ENCODE peak calls at places on chromosomes 16 and 17, in ten cellular contexts. E, B, Y, L, S, Z, Q, A, W and U are unnamed samples.

GRCh38 chr16:28524544-28525179 is 14.1 kb downstream of the NUPR1 start:
- DNase-seq in E (no peak), B (no peak), Y (no peak), L (no peak), S (no peak), Z (no peak), Q (no peak), A (no peak), W (no peak), U (no peak)

GRCh38 chr16:70656065-70656711 is 9.8 kb downstream of the IL34 start:
- DNase-seq in E (no peak), B (peak), Y (no peak), L (no peak), S (no peak), Z (no peak), Q (no peak), A (no peak), W (no peak), U (no peak)

GRCh38 chr17:32495347-32496253 is 8.8 kb downstream of the CDK5R1 start:
- DNase-seq in E (no peak), B (no peak), Y (peak), L (no peak), S (peak), Z (peak), Q (no peak), A (peak), W (no peak), U (no peak)

GRCh38 chr17:67585077-67585602 is 132.6 kb upstream of the NOL11 start:
- DNase-seq in E (no peak), B (no peak), Y (no peak), L (no peak), S (peak), Z (no peak), Q (no peak), A (peak), W (no peak), U (no peak)

GRCh38 chr17:76528528-76529223 is 8.8 kb downstream of the CYGB start:
- DNase-seq in E (peak), B (peak), Y (peak), L (no peak), S (no peak), Z (peak), Q (no peak), A (peak), W (no peak), U (no peak)

GRCh38 chr17:45293413-45294211 is 23.2 kb downstream of the MAP3K14 start:
- DNase-seq in E (peak), B (peak), Y (peak), L (peak), S (peak), Z (peak), Q (peak), A (peak), W (peak), U (peak)

GRCh38 chr16:56729351-56729735 is 586 bp upstream of the NUP93 start:
- DNase-seq in E (no peak), B (no peak), Y (no peak), L (peak), S (no peak), Z (no peak), Q (no peak), A (no peak), W (no peak), U (no peak)

GRCh38 chr17:7215652-7216139 is 3.9 kb downstream of the DLG4 start:
- DNase-seq in E (no peak), B (no peak), Y (no peak), L (no peak), S (no peak), Z (no peak), Q (no peak), A (peak), W (no peak), U (no peak)

GRCh38 chr17:69047368-69048263 is 13.1 kb downstream of the ABCA9 start:
- DNase-seq in E (peak), B (peak), Y (peak), L (peak), S (peak), Z (peak), Q (no peak), A (peak), W (no peak), U (no peak)

GRCh38 chr16:69334696-69335095 is 4.3 kb upstream of the PDF start:
- DNase-seq in E (no peak), B (no peak), Y (no peak), L (no peak), S (no peak), Z (no peak), Q (no peak), A (no peak), W (no peak), U (no peak)

GRCh38 chr16:58455750-58456149 is 44.2 kb upstream of the NDRG4 start:
- DNase-seq in E (no peak), B (no peak), Y (no peak), L (no peak), S (no peak), Z (no peak), Q (no peak), A (no peak), W (no peak), U (no peak)

GRCh38 chr16:57953857-57954256 is 17.1 kb downstream of the CNGB1 start:
- DNase-seq in E (no peak), B (no peak), Y (no peak), L (no peak), S (no peak), Z (no peak), Q (no peak), A (no peak), W (no peak), U (no peak)

GRCh38 chr17:14014647-14015046 is 54.7 kb upstream of the COX10 start:
- DNase-seq in E (no peak), B (no peak), Y (no peak), L (no peak), S (no peak), Z (no peak), Q (no peak), A (peak), W (no peak), U (no peak)

GRCh38 chr17:29178750-29179231 is 1.4 kb downstream of the MYO18A start:
- DNase-seq in E (no peak), B (peak), Y (peak), L (no peak), S (no peak), Z (no peak), Q (no peak), A (no peak), W (no peak), U (no peak)

GRCh38 chr17:45675892-45676291 is 108.2 kb upstream of the CRHR1 start:
- DNase-seq in E (no peak), B (no peak), Y (no peak), L (no peak), S (no peak), Z (no peak), Q (no peak), A (no peak), W (no peak), U (no peak)

GRCh38 chr17:36949461-36949927 is 740 bp downstream of the AATF start:
- DNase-seq in E (no peak), B (no peak), Y (no peak), L (no peak), S (no peak), Z (no peak), Q (no peak), A (peak), W (no peak), U (no peak)

GRCh38 chr17:17729620-17730249 is 48.5 kb downstream of the RAI1 start:
- DNase-seq in E (no peak), B (peak), Y (no peak), L (peak), S (no peak), Z (no peak), Q (peak), A (no peak), W (no peak), U (no peak)

GRCh38 chr17:64334851-64335250 is 55.8 kb downstream of the PECAM1 start:
- DNase-seq in E (no peak), B (no peak), Y (no peak), L (no peak), S (no peak), Z (no peak), Q (no peak), A (no peak), W (no peak), U (no peak)

GRCh38 chr17:79680381-79680780 is 50.4 kb upstream of the ENPP7 start:
- DNase-seq in E (no peak), B (no peak), Y (no peak), L (no peak), S (no peak), Z (no peak), Q (no peak), A (no peak), W (no peak), U (no peak)

GRCh38 chr17:81959362-81960129 is 1.4 kb downstream of the NOTUM start:
- DNase-seq in E (no peak), B (peak), Y (peak), L (peak), S (peak), Z (peak), Q (peak), A (peak), W (peak), U (peak)

GRCh38 chr16:79089735-79090284 is 510.7 kb downstream of the MAF start:
- DNase-seq in E (no peak), B (peak), Y (no peak), L (no peak), S (no peak), Z (no peak), Q (no peak), A (no peak), W (no peak), U (no peak)

GRCh38 chr16:57651344-57652333 is 16.5 kb upstream of the ADGRG3 start:
- DNase-seq in E (no peak), B (no peak), Y (no peak), L (no peak), S (no peak), Z (no peak), Q (no peak), A (no peak), W (no peak), U (no peak)

GRCh38 chr17:10117085-10117484 is 81.3 kb downstream of the GAS7 start:
- DNase-seq in E (no peak), B (no peak), Y (no peak), L (no peak), S (no peak), Z (no peak), Q (no peak), A (no peak), W (no peak), U (no peak)

GRCh38 chr16:85902366-85903155 is 3.6 kb downstream of the IRF8 start:
- DNase-seq in E (no peak), B (peak), Y (no peak), L (no peak), S (no peak), Z (no peak), Q (no peak), A (no peak), W (no peak), U (no peak)

GRCh38 chr17:3916013-3916696 is at the start of gene P2RX1:
- DNase-seq in E (no peak), B (peak), Y (no peak), L (no peak), S (no peak), Z (peak), Q (no peak), A (no peak), W (no peak), U (no peak)

GRCh38 chr17:57662021-57662420 is 83.1 kb downstream of the CCDC182 start:
- DNase-seq in E (no peak), B (no peak), Y (no peak), L (no peak), S (no peak), Z (no peak), Q (no peak), A (no peak), W (no peak), U (no peak)

GRCh38 chr17:4479340-4479981 is 19.2 kb upstream of the SPNS2 start:
- DNase-seq in E (no peak), B (peak), Y (no peak), L (no peak), S (no peak), Z (no peak), Q (no peak), A (no peak), W (no peak), U (no peak)

GRCh38 chr17:8163978-8164814 is 1.4 kb upstream of the VAMP2 start:
- DNase-seq in E (peak), B (peak), Y (peak), L (no peak), S (no peak), Z (peak), Q (peak), A (peak), W (peak), U (no peak)

GRCh38 chr16:80366023-80366422 is 174.8 kb upstream of the DYNLRB2 start:
- DNase-seq in E (no peak), B (no peak), Y (no peak), L (no peak), S (no peak), Z (no peak), Q (no peak), A (no peak), W (no peak), U (no peak)

GRCh38 chr17:28570716-28571254 is 539 bp downstream of the PIGS start:
- DNase-seq in E (no peak), B (peak), Y (peak), L (no peak), S (peak), Z (peak), Q (peak), A (no peak), W (peak), U (peak)

GRCh38 chr17:80766290-80766689 is 221.7 kb downstream of the RPTOR start:
- DNase-seq in E (no peak), B (no peak), Y (no peak), L (no peak), S (no peak), Z (no peak), Q (no peak), A (no peak), W (no peak), U (no peak)

GRCh38 chr17:80762076-80762475 is 217.4 kb downstream of the RPTOR start:
- DNase-seq in E (no peak), B (no peak), Y (no peak), L (no peak), S (no peak), Z (no peak), Q (no peak), A (no peak), W (no peak), U (peak)

GRCh38 chr17:80768936-80769335 is 222.7 kb upstream of the CHMP6 start:
- DNase-seq in E (no peak), B (no peak), Y (no peak), L (no peak), S (no peak), Z (no peak), Q (no peak), A (no peak), W (no peak), U (no peak)

GRCh38 chr17:80763293-80763867 is 218.7 kb downstream of the RPTOR start:
- DNase-seq in E (no peak), B (no peak), Y (no peak), L (no peak), S (no peak), Z (no peak), Q (no peak), A (no peak), W (no peak), U (no peak)

DNA sequence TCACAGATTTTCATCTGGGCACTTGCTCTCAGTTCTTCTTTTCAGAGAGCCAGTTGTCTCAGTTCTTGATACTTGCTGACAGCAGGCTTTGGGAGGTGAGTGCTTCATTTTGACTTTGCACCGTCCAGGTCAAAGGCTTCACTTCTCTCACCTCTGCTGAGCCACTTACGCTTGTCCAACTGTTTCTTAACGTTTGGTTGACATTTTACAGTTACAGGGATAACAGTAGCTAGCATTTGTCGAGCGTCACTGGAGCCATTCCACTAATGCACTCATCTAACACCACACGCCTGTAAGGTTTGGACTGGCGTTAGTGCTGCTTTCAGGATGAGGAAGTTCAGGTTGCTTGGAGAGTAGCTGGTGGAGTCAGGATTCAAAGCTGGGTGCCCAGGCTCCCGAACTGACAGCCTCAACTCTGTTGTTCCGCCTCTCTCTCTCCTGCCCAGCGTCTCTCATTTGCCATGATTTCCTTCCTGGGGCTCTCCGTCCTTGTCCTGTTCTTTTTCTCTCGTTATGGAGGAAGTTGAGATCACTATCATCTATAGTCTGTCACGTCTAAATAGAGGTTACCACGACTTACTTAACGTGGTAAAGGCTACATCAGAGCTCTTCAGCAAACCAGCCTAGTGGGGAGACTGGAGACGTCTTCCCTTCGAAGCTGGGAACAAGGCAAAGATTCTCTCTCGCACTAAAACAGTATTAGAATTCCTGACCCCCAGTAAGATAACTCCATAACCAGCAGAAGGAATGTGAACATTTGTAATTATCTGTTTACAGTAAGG is 220.8 kb downstream of the RPTOR start:
- DNase-seq in E (no peak), B (no peak), Y (no peak), L (no peak), S (no peak), Z (no peak), Q (no peak), A (peak), W (no peak), U (no peak)
- TF ChIP-seq POLR2A in E (no peak), B (no peak), Y (no peak), L (no peak), S (no peak), Z (no peak), Q (no peak), A (no peak), W (no peak), U (no peak)

GRCh38 chr16:50622029-50622428 is 59.1 kb downstream of the SNX20 start:
- DNase-seq in E (no peak), B (no peak), Y (no peak), L (no peak), S (no peak), Z (no peak), Q (no peak), A (no peak), W (no peak), U (no peak)

GRCh38 chr16:50620646-50621451 is 60.3 kb downstream of the SNX20 start:
- DNase-seq in E (no peak), B (no peak), Y (no peak), L (no peak), S (no peak), Z (no peak), Q (no peak), A (no peak), W (no peak), U (no peak)

GRCh38 chr16:50618238-50618918 is 62.7 kb downstream of the SNX20 start:
- DNase-seq in E (no peak), B (no peak), Y (no peak), L (no peak), S (no peak), Z (no peak), Q (no peak), A (no peak), W (no peak), U (no peak)

GRCh38 chr16:50621452-50621792 is 59.7 kb downstream of the SNX20 start:
- DNase-seq in E (no peak), B (no peak), Y (no peak), L (no peak), S (no peak), Z (no peak), Q (no peak), A (no peak), W (no peak), U (no peak)

GRCh38 chr16:50619702-50620491 is 61.2 kb downstream of the SNX20 start:
- DNase-seq in E (no peak), B (no peak), Y (no peak), L (no peak), S (no peak), Z (no peak), Q (no peak), A (no peak), W (no peak), U (no peak)
- TF ChIP-seq POLR2A in E (no peak), B (no peak), Y (no peak), L (no peak), S (no peak), Z (no peak), Q (no peak), A (no peak), W (no peak), U (no peak)

GRCh38 chr17:41811549-41812175 is at the start of gene P3H4:
- DNase-seq in E (peak), B (peak), Y (peak), L (peak), S (peak), Z (peak), Q (peak), A (peak), W (peak), U (peak)
- TF ChIP-seq POLR2A in E (peak), B (peak), Y (peak), L (peak), S (peak), Z (peak), Q (peak), A (peak), W (no peak), U (peak)

GRCh38 chr16:89711601-89712475 is 8.9 kb downstream of the VPS9D1 start:
- DNase-seq in E (no peak), B (peak), Y (peak), L (peak), S (peak), Z (no peak), Q (peak), A (peak), W (no peak), U (no peak)
- TF ChIP-seq POLR2A in E (no peak), B (no peak), Y (no peak), L (peak), S (peak), Z (no peak), Q (no peak), A (peak), W (no peak), U (no peak)

DNA sequence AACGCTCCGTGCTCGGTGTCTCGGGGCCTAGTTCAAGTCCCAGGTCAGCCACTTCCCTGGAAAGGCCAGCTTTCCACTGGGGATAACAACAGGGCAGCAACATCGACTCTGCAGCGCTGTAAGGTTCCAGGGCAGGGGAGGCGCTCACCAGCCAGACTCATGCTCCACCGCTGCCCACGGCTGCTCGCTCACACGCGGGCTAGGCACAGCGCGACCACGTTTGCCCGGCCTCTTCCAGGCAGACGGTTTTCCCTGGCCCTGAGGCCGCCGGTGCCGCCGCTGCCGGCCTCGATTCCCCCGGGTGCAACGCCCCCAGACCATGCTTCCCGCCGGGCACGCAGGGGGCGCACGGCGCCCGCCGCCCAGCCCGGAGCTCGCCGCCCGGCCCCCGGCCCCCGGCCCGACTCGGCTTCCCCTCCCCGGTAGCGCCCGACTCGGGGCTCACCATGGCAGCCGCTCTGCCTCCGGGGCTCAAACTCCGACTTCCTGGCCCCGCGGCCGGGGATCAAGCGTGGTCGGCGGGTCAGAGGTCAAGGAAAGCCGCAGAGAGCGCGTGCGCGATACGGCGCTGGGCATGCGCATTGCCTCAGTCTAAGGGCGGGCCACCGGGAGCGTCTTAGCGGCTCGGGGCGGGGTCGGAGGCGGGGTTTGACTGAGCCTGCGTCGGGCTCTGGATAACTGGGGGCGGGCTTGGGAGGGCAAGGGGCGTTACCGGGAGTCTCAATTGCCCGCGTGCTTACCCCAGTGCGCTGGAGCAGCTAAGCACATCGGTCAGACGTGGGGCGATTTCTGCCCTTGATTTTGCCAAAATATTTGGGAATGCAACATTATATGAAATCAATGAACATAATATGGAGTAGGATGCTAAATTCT is at the start of gene PAM16:
- DNase-seq in E (peak), B (peak), Y (peak), L (peak), S (peak), Z (peak), Q (peak), A (peak), W (peak), U (peak)
- TF ChIP-seq POLR2A in E (peak), B (peak), Y (peak), L (peak), S (peak), Z (peak), Q (no peak), A (peak), W (no peak), U (peak)